ENCODE peak calls at places on chromosomes 7 and 10, in eight cellular contexts. J, B, L, A, I, H, U and N are unnamed samples.

GRCh38 chr10:6537704-6538103 is 42.4 kb downstream of the PRKCQ start:
- DNase-seq in J (no peak), B (no peak), L (no peak), A (no peak), I (no peak), H (no peak), U (peak; percentile 25), N (no peak)

GRCh38 chr7:131110294-131111080 is 217.2 kb upstream of the MKLN1 start:
- DNase-seq in J (no peak), B (peak; percentile 41), L (no peak), A (peak; percentile 73), I (no peak), H (no peak), U (no peak), N (no peak)

GRCh38 chr10:11667756-11668155 is 56.3 kb upstream of the USP6NL start:
- DNase-seq in J (no peak), B (no peak), L (no peak), A (no peak), I (no peak), H (no peak), U (no peak), N (no peak)

GRCh38 chr7:22900101-22900500 is 77.5 kb upstream of the TOMM7 start:
- DNase-seq in J (no peak), B (no peak), L (no peak), A (no peak), I (no peak), H (no peak), U (no peak), N (no peak)

GRCh38 chr10:31075434-31075833 is 43.8 kb upstream of the ZNF438 start:
- DNase-seq in J (no peak), B (peak; percentile 77), L (no peak), A (peak; percentile 14), I (no peak), H (no peak), U (no peak), N (no peak)

GRCh38 chr10:12509794-12510100 is 160.4 kb downstream of the CAMK1D start:
- DNase-seq in J (no peak), B (no peak), L (no peak), A (no peak), I (no peak), H (no peak), U (no peak), N (no peak)

GRCh38 chr10:43573250-43574034 is 974 bp downstream of the ZNF239 start:
- DNase-seq in J (no peak), B (no peak), L (no peak), A (no peak), I (no peak), H (no peak), U (no peak), N (no peak)

GRCh38 chr7:113217314-113217713 is 99.0 kb upstream of the SMIM30 start:
- DNase-seq in J (peak; percentile 87), B (no peak), L (no peak), A (no peak), I (no peak), H (no peak), U (no peak), N (no peak)

GRCh38 chr10:130901311-130902165 is 410.0 kb downstream of the TCERG1L start:
- DNase-seq in J (no peak), B (no peak), L (no peak), A (no peak), I (no peak), H (no peak), U (no peak), N (no peak)

GRCh38 chr7:1812693-1813393 is 142.8 kb downstream of the ELFN1 start:
- DNase-seq in J (no peak), B (no peak), L (no peak), A (no peak), I (no peak), H (no peak), U (no peak), N (no peak)

GRCh38 chr7:4665661-4666060 is 16.4 kb upstream of the FOXK1 start:
- DNase-seq in J (no peak), B (peak; percentile 68), L (no peak), A (peak; percentile 81), I (no peak), H (no peak), U (no peak), N (no peak)

GRCh38 chr7:121608785-121609184 is 212.7 kb upstream of the FAM3C start:
- DNase-seq in J (peak; percentile 52), B (no peak), L (no peak), A (no peak), I (no peak), H (no peak), U (no peak), N (no peak)

GRCh38 chr10:121080324-121080807 is 229.2 kb downstream of the WDR11 start:
- DNase-seq in J (no peak), B (no peak), L (no peak), A (no peak), I (no peak), H (no peak), U (peak; percentile 30), N (no peak)